ENCODE peak calls at places on chromosomes 5 and 9, in five cellular contexts. One of them, this sample, is unnamed.

GRCh38 chr9:73079326-73079725 is 72.3 kb upstream of the ANXA1 start:
- DNase-seq in thyroid gland: no peak
- DNase-seq in uterus: no peak
- DNase-seq in heart left ventricle: no peak
- DNase-seq in stomach: no peak
- DNase-seq in this sample: no peak

GRCh38 chr5:93191016-93191415 is 390.0 kb downstream of the NR2F1-AS1 start:
- DNase-seq in thyroid gland: no peak
- DNase-seq in uterus: no peak
- DNase-seq in heart left ventricle: no peak
- DNase-seq in stomach: no peak
- DNase-seq in this sample: no peak

GRCh38 chr9:36345103-36345846 is 54.8 kb downstream of the RNF38 start:
- DNase-seq in uterus: no peak
- DNase-seq in stomach: no peak
- DNase-seq in thyroid gland: no peak
- DNase-seq in heart left ventricle: no peak
- DNase-seq in this sample: no peak

GRCh38 chr9:105672711-105673234 is 10.5 kb downstream of the TAL2 start:
- DNase-seq in uterus: no peak
- DNase-seq in thyroid gland: no peak
- DNase-seq in heart left ventricle: no peak
- DNase-seq in stomach: no peak
- DNase-seq in this sample: no peak

GRCh38 chr5:94314507-94315170 is 303.8 kb downstream of the KIAA0825 start:
- DNase-seq in uterus: no peak
- DNase-seq in stomach: no peak
- DNase-seq in thyroid gland: no peak
- DNase-seq in heart left ventricle: no peak
- DNase-seq in this sample: no peak

GRCh38 chr5:135007749-135008363 is 26.2 kb downstream of the PITX1 start:
- DNase-seq in heart left ventricle: no peak
- DNase-seq in thyroid gland: no peak
- DNase-seq in uterus: no peak
- DNase-seq in stomach: no peak
- DNase-seq in this sample: no peak

GRCh38 chr5:123785160-123786001 is 273.4 kb downstream of the CSNK1G3 start:
- DNase-seq in uterus: no peak
- DNase-seq in thyroid gland: no peak
- DNase-seq in heart left ventricle: no peak
- DNase-seq in stomach: no peak
- DNase-seq in this sample: no peak

GRCh38 chr5:181133610-181134231 is 2.8 kb upstream of the OR2V1 start:
- DNase-seq in stomach: peak; percentile 40
- DNase-seq in thyroid gland: peak; percentile 65
- DNase-seq in heart left ventricle: peak; percentile 86
- DNase-seq in uterus: peak; percentile 20
- DNase-seq in this sample: peak; percentile 28

GRCh38 chr5:157100140-157100679 is 8.6 kb downstream of the HAVCR2 start:
- DNase-seq in stomach: no peak
- DNase-seq in heart left ventricle: no peak
- DNase-seq in thyroid gland: no peak
- DNase-seq in uterus: no peak
- DNase-seq in this sample: no peak

GRCh38 chr9:6842584-6842947 is 84.8 kb downstream of the KDM4C start:
- DNase-seq in stomach: no peak
- DNase-seq in heart left ventricle: no peak
- DNase-seq in thyroid gland: no peak
- DNase-seq in uterus: no peak
- DNase-seq in this sample: no peak

GRCh38 chr9:79346350-79347020 is 225.3 kb upstream of the TLE4 start:
- DNase-seq in thyroid gland: no peak
- DNase-seq in heart left ventricle: no peak
- DNase-seq in stomach: no peak
- DNase-seq in uterus: no peak
- DNase-seq in this sample: no peak

GRCh38 chr9:107945493-107945892 is 455.9 kb upstream of the KLF4 start:
- DNase-seq in heart left ventricle: no peak
- DNase-seq in thyroid gland: no peak
- DNase-seq in uterus: no peak
- DNase-seq in stomach: no peak
- DNase-seq in this sample: no peak

GRCh38 chr9:113929634-113930092 is 53.6 kb downstream of the ZNF618 start:
- DNase-seq in heart left ventricle: no peak
- DNase-seq in uterus: no peak
- DNase-seq in thyroid gland: no peak
- DNase-seq in stomach: peak; percentile 23
- DNase-seq in this sample: no peak

GRCh38 chr9:72675586-72675985 is 154.2 kb downstream of the TMC1 start:
- DNase-seq in uterus: no peak
- DNase-seq in thyroid gland: no peak
- DNase-seq in heart left ventricle: no peak
- DNase-seq in stomach: no peak
- DNase-seq in this sample: no peak

GRCh38 chr9:98228392-98229089 is 26.9 kb downstream of the TBC1D2 start:
- DNase-seq in uterus: no peak
- DNase-seq in heart left ventricle: no peak
- DNase-seq in thyroid gland: no peak
- DNase-seq in stomach: no peak
- DNase-seq in this sample: no peak

GRCh38 chr5:125888358-125888757 is 534.9 kb upstream of the GRAMD2B start:
- DNase-seq in heart left ventricle: no peak
- DNase-seq in thyroid gland: no peak
- DNase-seq in uterus: no peak
- DNase-seq in stomach: no peak
- DNase-seq in this sample: no peak

GRCh38 chr5:19855031-19855430 is 133.0 kb downstream of the CDH18 start:
- DNase-seq in uterus: no peak
- DNase-seq in heart left ventricle: no peak
- DNase-seq in thyroid gland: no peak
- DNase-seq in stomach: no peak
- DNase-seq in this sample: no peak

GRCh38 chr9:133275105-133276000 is at the start of gene ABO:
- DNase-seq in stomach: peak; percentile 50
- DNase-seq in heart left ventricle: peak; percentile 57
- DNase-seq in thyroid gland: peak; percentile 61
- DNase-seq in uterus: no peak
- DNase-seq in this sample: peak; percentile 61

GRCh38 chr9:133274236-133275104 is 531 bp downstream of the ABO start:
- DNase-seq in stomach: no peak
- DNase-seq in thyroid gland: peak; percentile 37
- DNase-seq in heart left ventricle: peak; percentile 24
- DNase-seq in uterus: no peak
- DNase-seq in this sample: no peak

GRCh38 chr9:133276001-133276884 is 1.2 kb upstream of the ABO start:
- DNase-seq in thyroid gland: no peak
- DNase-seq in heart left ventricle: no peak
- DNase-seq in uterus: no peak
- DNase-seq in stomach: no peak
- DNase-seq in this sample: peak; percentile 44

GRCh38 chr9:133273098-133273497 is 1.9 kb downstream of the ABO start:
- DNase-seq in stomach: peak; percentile 24
- DNase-seq in uterus: no peak
- DNase-seq in heart left ventricle: no peak
- DNase-seq in thyroid gland: no peak
- DNase-seq in this sample: peak; percentile 46

GRCh38 chr9:133273819-133274218 is 1.2 kb downstream of the ABO start:
- DNase-seq in heart left ventricle: no peak
- DNase-seq in thyroid gland: no peak
- DNase-seq in stomach: no peak
- DNase-seq in uterus: no peak
- DNase-seq in this sample: no peak
- TF ChIP-seq POLR2A in heart left ventricle: no peak
- TF ChIP-seq POLR2A in thyroid gland: no peak
- TF ChIP-seq POLR2A in stomach: no peak
- TF ChIP-seq POLR2A in uterus: no peak
- TF ChIP-seq POLR2A in this sample: no peak

GRCh38 chr9:129801504-129801903 is 1.5 kb upstream of the TOR1B start:
- DNase-seq in stomach: no peak
- DNase-seq in uterus: no peak
- DNase-seq in heart left ventricle: no peak
- DNase-seq in thyroid gland: no peak
- DNase-seq in this sample: no peak

GRCh38 chr9:129803679-129804065 is 688 bp downstream of the TOR1B start:
- DNase-seq in heart left ventricle: no peak
- DNase-seq in uterus: no peak
- DNase-seq in stomach: no peak
- DNase-seq in thyroid gland: no peak
- DNase-seq in this sample: no peak

GRCh38 chr9:129798973-129799372 is 4.0 kb upstream of the TOR1B start:
- DNase-seq in heart left ventricle: no peak
- DNase-seq in thyroid gland: no peak
- DNase-seq in uterus: no peak
- DNase-seq in stomach: no peak
- DNase-seq in this sample: no peak

GRCh38 chr9:129806126-129806525 is 3.1 kb downstream of the TOR1B start:
- DNase-seq in heart left ventricle: no peak
- DNase-seq in stomach: no peak
- DNase-seq in uterus: no peak
- DNase-seq in thyroid gland: no peak
- DNase-seq in this sample: no peak

DNA sequence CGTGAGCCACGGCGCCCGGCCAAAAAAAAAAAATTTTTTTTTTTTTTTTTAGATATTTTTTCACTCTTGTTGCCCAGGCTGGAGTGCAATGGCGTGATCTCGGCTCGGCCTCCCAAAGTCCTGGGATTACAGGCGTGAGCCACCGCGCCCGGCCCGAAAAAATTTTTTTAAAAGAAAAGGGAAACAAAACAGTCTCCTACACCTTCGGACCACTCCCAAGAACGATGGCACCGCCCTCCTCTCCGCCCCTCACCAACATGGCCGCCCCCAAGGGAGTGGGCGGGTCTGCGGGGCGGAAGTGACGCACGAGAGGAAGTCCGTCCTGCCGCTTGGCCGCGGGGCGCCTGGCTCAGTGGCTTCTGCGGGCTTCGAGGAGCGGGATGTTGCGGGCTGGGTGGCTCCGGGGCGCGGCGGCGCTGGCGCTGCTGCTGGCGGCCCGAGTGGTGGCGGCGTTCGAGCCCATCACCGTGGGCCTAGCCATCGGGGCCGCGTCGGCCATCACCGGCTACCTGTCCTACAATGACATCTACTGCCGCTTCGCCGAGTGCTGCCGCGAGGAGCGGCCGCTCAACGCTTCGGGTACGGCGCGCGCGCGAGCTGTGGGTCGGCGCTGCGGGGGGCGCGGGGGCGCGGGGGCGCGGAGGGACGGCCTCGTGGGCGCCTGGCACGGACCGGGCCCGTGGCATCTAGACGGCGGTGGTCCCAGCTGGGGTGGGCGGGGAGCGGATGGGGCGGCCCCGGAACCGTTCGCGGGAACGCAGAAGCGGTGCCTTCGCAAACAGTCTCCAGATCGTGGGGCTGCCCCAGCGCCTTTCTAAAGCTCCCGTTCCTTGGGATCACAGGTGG is at the start of gene TOR1B:
- DNase-seq in thyroid gland: peak; percentile 91
- DNase-seq in uterus: peak; percentile 95
- DNase-seq in heart left ventricle: peak; percentile 96
- DNase-seq in stomach: peak; percentile 94
- DNase-seq in this sample: peak; percentile 95
- TF ChIP-seq POLR2A in thyroid gland: no peak
- TF ChIP-seq POLR2A in uterus: peak; percentile 63
- TF ChIP-seq POLR2A in heart left ventricle: no peak
- TF ChIP-seq POLR2A in stomach: no peak
- TF ChIP-seq POLR2A in this sample: peak; percentile 76

DNA sequence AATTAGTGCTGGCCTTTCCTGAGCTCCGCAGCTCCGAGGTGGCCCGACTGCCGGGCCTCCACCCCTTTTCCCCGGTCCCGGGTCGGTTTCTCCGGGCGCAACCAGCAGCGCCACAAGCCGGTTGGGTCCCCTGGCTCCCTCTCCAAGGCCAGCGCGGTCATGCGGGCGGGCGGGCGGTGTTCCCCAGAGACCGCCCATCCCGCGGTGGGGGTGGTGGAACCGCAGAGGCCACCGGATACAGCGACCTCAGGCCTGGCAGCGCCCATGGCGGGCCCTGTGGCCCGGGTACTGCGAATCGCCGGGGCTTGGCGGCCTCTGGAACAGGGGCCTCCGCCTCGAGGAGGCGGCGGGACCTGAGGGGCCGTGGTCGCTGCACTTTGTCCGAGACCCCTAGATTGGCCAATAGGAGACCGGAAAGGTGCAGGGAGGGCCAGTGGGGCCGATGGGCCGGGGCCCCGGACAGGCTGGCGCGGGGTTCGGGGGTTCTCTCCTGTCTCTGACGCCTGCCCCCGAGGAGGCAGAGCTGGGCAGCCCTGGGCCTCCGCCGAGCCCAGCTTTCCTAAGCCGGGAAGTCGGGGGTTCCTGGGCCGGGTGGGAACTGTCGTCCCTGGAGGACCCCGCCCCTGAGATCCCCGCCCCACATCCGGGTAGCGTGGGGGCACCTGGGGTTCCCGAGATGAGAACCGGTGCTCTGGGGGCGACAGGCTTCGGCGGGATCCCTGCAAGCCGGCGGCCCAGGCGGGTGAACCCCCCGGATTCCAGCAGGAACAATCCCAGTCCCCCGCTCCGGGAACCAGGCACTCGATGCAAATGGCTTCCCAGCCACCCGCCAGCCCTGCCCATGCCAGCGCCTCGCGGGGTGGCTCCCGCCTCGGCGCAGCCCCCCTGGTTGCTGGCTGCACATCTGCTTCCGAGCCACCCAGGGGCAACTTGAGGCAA is 293.9 kb downstream of the ZSWIM6 start:
- DNase-seq in stomach: peak; percentile 79
- DNase-seq in thyroid gland: peak; percentile 87
- DNase-seq in heart left ventricle: peak; percentile 91
- DNase-seq in uterus: peak; percentile 48
- DNase-seq in this sample: peak; percentile 88
- TF ChIP-seq POLR2A in stomach: no peak
- TF ChIP-seq POLR2A in thyroid gland: no peak
- TF ChIP-seq POLR2A in heart left ventricle: no peak
- TF ChIP-seq POLR2A in uterus: no peak
- TF ChIP-seq POLR2A in this sample: no peak

DNA sequence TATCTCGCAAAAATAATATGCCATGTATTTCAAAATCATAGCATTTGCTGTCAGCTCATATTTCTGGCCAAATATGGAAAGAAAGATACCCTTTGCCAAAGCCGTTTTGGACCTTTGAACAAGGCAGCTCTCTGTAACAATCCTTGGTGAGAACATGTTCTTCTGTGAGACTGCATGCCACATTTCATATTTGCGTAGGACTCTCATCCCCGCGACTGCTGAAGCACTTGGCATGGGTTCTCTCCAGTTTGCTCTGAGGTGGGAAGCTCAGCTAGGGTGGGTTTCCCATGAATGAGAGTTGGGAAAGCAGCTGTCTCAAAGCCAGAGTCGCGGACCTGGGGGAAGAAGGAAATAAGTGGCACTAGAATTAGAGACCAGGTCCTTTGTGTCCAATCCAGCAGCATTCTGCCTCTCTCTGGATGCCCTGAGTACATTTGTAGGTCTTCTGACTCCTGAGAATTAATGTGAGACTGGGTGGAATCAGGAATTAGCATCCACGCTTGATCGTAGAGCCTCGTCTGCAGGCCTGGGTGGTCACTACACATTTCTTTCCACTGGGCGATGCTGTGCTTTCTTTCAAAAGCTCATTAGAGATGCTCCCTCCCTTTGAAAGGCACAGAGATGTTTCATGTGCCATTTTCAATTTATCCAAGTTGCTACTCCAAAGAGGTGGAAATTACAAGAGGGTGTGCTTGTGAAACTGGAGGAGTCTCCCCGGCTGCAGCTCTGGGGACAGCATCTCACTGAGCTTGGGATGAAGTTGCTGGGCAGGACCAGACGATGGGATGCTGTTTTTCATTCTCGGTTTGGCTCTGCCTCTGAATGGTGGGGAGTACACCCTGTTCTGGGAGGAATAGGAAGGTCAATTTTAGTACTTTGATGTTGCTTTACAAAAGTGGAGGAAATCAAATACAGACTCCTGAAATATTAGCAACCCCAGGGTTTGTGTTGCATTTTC is 197.2 kb downstream of the GADD45G start:
- DNase-seq in thyroid gland: no peak
- DNase-seq in uterus: no peak
- DNase-seq in heart left ventricle: no peak
- DNase-seq in stomach: no peak
- DNase-seq in this sample: no peak
- TF ChIP-seq POLR2A in thyroid gland: no peak
- TF ChIP-seq POLR2A in uterus: no peak
- TF ChIP-seq POLR2A in heart left ventricle: no peak
- TF ChIP-seq POLR2A in stomach: no peak
- TF ChIP-seq POLR2A in this sample: no peak